ENCODE peak calls at places on chromosome 16, in nine cellular contexts. V is hepatocyte; F is CD8-positive, alpha-beta T cell; Q is OCI-LY7; B is IMR-90; C is uterus; Z is fibroblast of lung; W is keratinocyte; T is lung. U is an unnamed sample.

GRCh38 chr16:23847938-23848337 is 12.2 kb downstream of the PRKCB start:
- DNase-seq in V (no peak), F (peak), Q (peak), B (no peak), C (no peak), Z (no peak), W (no peak), T (no peak), U (no peak)

GRCh38 chr16:74261068-74261467 is 35.5 kb upstream of the PSMD7 start:
- DNase-seq in V (no peak), F (no peak), Q (no peak), B (no peak), C (no peak), Z (peak), W (no peak), T (no peak), U (no peak)

GRCh38 chr16:2482181-2483107 is 7.5 kb downstream of the TBC1D24 start:
- DNase-seq in V (no peak), F (no peak), Q (no peak), B (peak), C (peak), Z (peak), W (no peak), T (no peak), U (no peak)

GRCh38 chr16:53821957-53822625 is 118.1 kb downstream of the FTO start:
- DNase-seq in V (no peak), F (no peak), Q (no peak), B (peak), C (no peak), Z (peak), W (no peak), T (no peak), U (no peak)

GRCh38 chr16:54286330-54287017 is at the start of gene IRX3:
- DNase-seq in V (peak), F (no peak), Q (no peak), B (peak), C (peak), Z (peak), W (peak), T (peak), U (peak)

GRCh38 chr16:65083181-65083845 is 38.5 kb downstream of the CDH11 start:
- DNase-seq in V (no peak), F (no peak), Q (no peak), B (peak), C (no peak), Z (no peak), W (no peak), T (no peak), U (no peak)

GRCh38 chr16:79806757-79807156 is 206.2 kb upstream of the MAF start:
- DNase-seq in V (no peak), F (no peak), Q (no peak), B (no peak), C (no peak), Z (no peak), W (no peak), T (no peak), U (no peak)

GRCh38 chr16:89354325-89354724 is 136.0 kb downstream of the ANKRD11 start:
- DNase-seq in V (no peak), F (no peak), Q (no peak), B (no peak), C (no peak), Z (no peak), W (no peak), T (no peak), U (no peak)

GRCh38 chr16:48277158-48277557 is 29.8 kb upstream of the ABCC11 start:
- DNase-seq in V (no peak), F (no peak), Q (no peak), B (no peak), C (no peak), Z (no peak), W (no peak), T (no peak), U (no peak)

GRCh38 chr16:82183004-82183397 is 13.0 kb upstream of the MPHOSPH6 start:
- DNase-seq in V (no peak), F (no peak), Q (no peak), B (no peak), C (no peak), Z (no peak), W (no peak), T (no peak), U (no peak)

GRCh38 chr16:4488486-4488967 is 12.3 kb downstream of the HMOX2 start:
- DNase-seq in V (no peak), F (no peak), Q (no peak), B (peak), C (no peak), Z (no peak), W (no peak), T (no peak), U (no peak)

GRCh38 chr16:4110065-4110464 is 6.2 kb downstream of the ADCY9 start:
- DNase-seq in V (no peak), F (no peak), Q (no peak), B (no peak), C (no peak), Z (no peak), W (no peak), T (peak), U (no peak)

GRCh38 chr16:17227278-17227677 is 243.5 kb downstream of the XYLT1 start:
- DNase-seq in V (peak), F (no peak), Q (no peak), B (no peak), C (no peak), Z (no peak), W (peak), T (no peak), U (no peak)

GRCh38 chr16:48115299-48115698 is 40.5 kb downstream of the ABCC12 start:
- DNase-seq in V (no peak), F (no peak), Q (no peak), B (no peak), C (no peak), Z (no peak), W (no peak), T (no peak), U (no peak)

GRCh38 chr16:8796469-8797363 is 723 bp downstream of the TMEM186 start:
- DNase-seq in V (no peak), F (no peak), Q (no peak), B (no peak), C (no peak), Z (no peak), W (no peak), T (no peak), U (no peak)

GRCh38 chr16:30670072-30670824 is 12.0 kb downstream of the FBRS start:
- DNase-seq in V (no peak), F (no peak), Q (no peak), B (no peak), C (no peak), Z (no peak), W (no peak), T (no peak), U (no peak)

GRCh38 chr16:68356249-68356918 is 45.6 kb downstream of the PRMT7 start:
- DNase-seq in V (no peak), F (peak), Q (peak), B (no peak), C (no peak), Z (no peak), W (no peak), T (no peak), U (no peak)

GRCh38 chr16:11052080-11052808 is 107.9 kb downstream of the CLEC16A start:
- DNase-seq in V (no peak), F (peak), Q (no peak), B (no peak), C (no peak), Z (peak), W (no peak), T (no peak), U (no peak)

GRCh38 chr16:3135120-3135715 is 389 bp downstream of the ZNF213 start:
- DNase-seq in V (no peak), F (no peak), Q (no peak), B (no peak), C (no peak), Z (peak), W (no peak), T (no peak), U (no peak)

GRCh38 chr16:79770244-79771064 is 169.9 kb upstream of the MAF start:
- DNase-seq in V (peak), F (peak), Q (peak), B (peak), C (peak), Z (peak), W (peak), T (peak), U (peak)

GRCh38 chr16:31868701-31869167 is 4.9 kb upstream of the ZNF267 start:
- DNase-seq in V (peak), F (peak), Q (peak), B (peak), C (peak), Z (peak), W (no peak), T (peak), U (no peak)

GRCh38 chr16:30557397-30557949 is 701 bp downstream of the ZNF764 start:
- DNase-seq in V (no peak), F (no peak), Q (peak), B (no peak), C (peak), Z (peak), W (no peak), T (no peak), U (no peak)

GRCh38 chr16:89925596-89926079 is 2.5 kb downstream of the TUBB3 start:
- DNase-seq in V (no peak), F (no peak), Q (no peak), B (no peak), C (no peak), Z (peak), W (no peak), T (no peak), U (no peak)

GRCh38 chr16:79653337-79654000 is 52.9 kb upstream of the MAF start:
- DNase-seq in V (peak), F (no peak), Q (no peak), B (no peak), C (peak), Z (peak), W (no peak), T (peak), U (no peak)

GRCh38 chr16:80971814-80972213 is 34.9 kb downstream of the CMC2 start:
- DNase-seq in V (no peak), F (no peak), Q (no peak), B (no peak), C (no peak), Z (no peak), W (no peak), T (no peak), U (no peak)

GRCh38 chr16:54335230-54335629 is 48.6 kb upstream of the IRX3 start:
- DNase-seq in V (no peak), F (no peak), Q (no peak), B (no peak), C (no peak), Z (no peak), W (no peak), T (no peak), U (no peak)

GRCh38 chr16:2467301-2468141 is 3.6 kb upstream of the NTN3 start:
- DNase-seq in V (peak), F (no peak), Q (peak), B (peak), C (peak), Z (peak), W (no peak), T (no peak), U (no peak)

GRCh38 chr16:2954228-2954627 is 9.8 kb upstream of the KREMEN2 start:
- DNase-seq in V (no peak), F (no peak), Q (peak), B (no peak), C (no peak), Z (no peak), W (no peak), T (no peak), U (no peak)

GRCh38 chr16:12321363-12321762 is 344.8 kb downstream of the SNX29 start:
- DNase-seq in V (no peak), F (no peak), Q (peak), B (no peak), C (no peak), Z (no peak), W (no peak), T (no peak), U (no peak)

GRCh38 chr16:24670623-24671454 is 58.6 kb upstream of the TNRC6A start:
- DNase-seq in V (peak), F (no peak), Q (peak), B (peak), C (peak), Z (peak), W (no peak), T (peak), U (peak)

GRCh38 chr16:2471016-2471652 is at the start of gene NTN3:
- DNase-seq in V (peak), F (no peak), Q (peak), B (no peak), C (no peak), Z (no peak), W (no peak), T (no peak), U (no peak)

GRCh38 chr16:3188925-3189825 is 1.2 kb downstream of the OR1F1 start:
- DNase-seq in V (no peak), F (no peak), Q (no peak), B (peak), C (no peak), Z (peak), W (no peak), T (no peak), U (no peak)

GRCh38 chr16:3266873-3267537 is 10.6 kb upstream of the MEFV start:
- DNase-seq in V (peak), F (no peak), Q (peak), B (peak), C (no peak), Z (peak), W (no peak), T (no peak), U (no peak)

GRCh38 chr16:57999366-57999970 is 1.0 kb downstream of the ZNF319 start:
- DNase-seq in V (no peak), F (peak), Q (peak), B (peak), C (no peak), Z (peak), W (no peak), T (no peak), U (no peak)

GRCh38 chr16:7405166-7405565 is 72.5 kb downstream of the RBFOX1 start:
- DNase-seq in V (peak), F (no peak), Q (no peak), B (no peak), C (no peak), Z (no peak), W (no peak), T (peak), U (peak)

GRCh38 chr16:67199011-67199807 is at the start of gene ELMO3:
- DNase-seq in V (peak), F (no peak), Q (no peak), B (no peak), C (no peak), Z (no peak), W (no peak), T (peak), U (no peak)

GRCh38 chr16:67200491-67200890 is 1.6 kb downstream of the ELMO3 start:
- DNase-seq in V (no peak), F (no peak), Q (no peak), B (no peak), C (no peak), Z (no peak), W (no peak), T (no peak), U (no peak)

GRCh38 chr16:67198238-67198734 is 645 bp upstream of the ELMO3 start:
- DNase-seq in V (no peak), F (no peak), Q (peak), B (peak), C (no peak), Z (peak), W (peak), T (peak), U (no peak)

GRCh38 chr16:67201411-67202345 is 2.7 kb downstream of the ELMO3 start:
- DNase-seq in V (no peak), F (no peak), Q (no peak), B (no peak), C (no peak), Z (no peak), W (no peak), T (no peak), U (no peak)

DNA sequence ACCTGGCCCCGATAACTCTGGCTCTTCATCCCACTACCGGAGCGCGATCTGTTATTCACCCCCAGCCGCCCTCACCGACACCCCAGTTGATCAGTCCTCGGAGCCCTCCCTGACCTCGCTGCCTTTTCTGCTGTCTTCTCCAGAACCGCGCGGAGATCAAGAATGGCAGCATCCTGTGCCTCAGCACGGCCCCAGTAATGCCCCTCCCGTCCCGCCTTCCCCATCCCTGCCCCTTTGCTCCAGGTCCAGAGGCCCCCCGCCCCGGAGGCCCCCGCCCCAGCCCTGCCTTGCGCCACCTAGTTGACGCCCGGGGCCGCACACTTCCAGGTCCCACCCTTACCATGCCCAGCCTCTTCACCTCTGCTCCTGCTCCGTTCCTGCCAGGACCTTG is 872 bp downstream of the ELMO3 start:
- DNase-seq in V (no peak), F (no peak), Q (no peak), B (no peak), C (no peak), Z (no peak), W (no peak), T (no peak), U (no peak)
- TF ChIP-seq CTCF in V (no peak), F (no peak), Q (no peak), B (no peak), C (no peak), Z (no peak), W (peak), T (no peak), U (no peak)

DNA sequence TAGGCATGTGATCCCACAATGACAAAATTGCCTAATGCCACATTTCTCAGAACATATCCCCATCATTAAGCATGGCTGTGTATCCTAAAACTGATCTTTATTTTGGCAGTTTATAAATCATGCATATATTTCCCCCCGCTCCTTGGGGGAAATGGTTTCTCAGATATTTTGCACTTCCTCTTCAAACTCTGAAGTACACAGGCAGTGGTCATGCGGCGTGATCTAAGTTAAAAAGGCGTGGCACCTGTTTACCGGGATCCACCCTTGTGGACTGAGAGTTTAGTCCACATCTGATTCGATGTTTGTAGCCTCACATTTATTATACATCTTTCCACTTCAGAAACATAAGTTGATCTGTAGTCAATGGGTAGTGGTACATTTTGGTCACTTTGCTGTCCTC is 51.4 kb downstream of the USP10 start:
- DNase-seq in V (no peak), F (no peak), Q (no peak), B (no peak), C (no peak), Z (no peak), W (no peak), T (no peak), U (no peak)
- H3K4me3 ChIP-seq in V (no peak), F (no peak), Q (no peak), B (no peak), C (no peak), Z (no peak), W (no peak), T (no peak), U (no peak)

DNA sequence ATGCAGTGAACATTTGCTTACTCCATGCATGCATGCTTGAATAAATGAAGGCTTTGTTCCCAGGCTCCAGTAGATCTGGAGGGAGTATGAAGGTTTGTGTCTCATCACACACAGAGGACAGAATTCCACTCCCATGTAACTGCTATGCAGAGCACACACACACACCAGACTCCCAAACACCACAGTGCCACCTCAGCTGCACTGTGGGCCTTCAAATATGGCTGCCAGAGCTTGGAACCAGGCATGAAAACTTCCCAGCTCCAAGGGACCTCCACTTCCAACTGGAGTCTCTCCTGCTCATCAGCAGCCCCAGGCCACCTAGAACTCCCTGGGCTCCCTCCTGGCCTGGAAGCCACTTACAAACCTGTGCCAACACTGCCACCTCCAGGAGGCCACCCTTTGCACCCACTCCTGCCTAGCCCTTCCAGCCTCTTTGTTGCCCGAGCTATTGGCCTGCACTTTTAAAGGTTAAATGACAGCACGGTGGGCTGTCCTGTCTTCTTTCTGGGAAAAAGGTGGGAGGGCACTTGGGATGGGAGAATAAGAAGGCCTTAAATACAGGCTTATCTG is 151.2 kb downstream of the ZNF423 start:
- DNase-seq in V (no peak), F (no peak), Q (peak), B (no peak), C (no peak), Z (no peak), W (no peak), T (no peak), U (no peak)
- TF ChIP-seq CTCF in V (no peak), F (no peak), Q (peak), B (peak), C (no peak), Z (peak), W (peak), T (no peak), U (no peak)

GRCh38 chr16:1395444-1396074 is 18.9 kb downstream of the UNKL start:
- DNase-seq in V (no peak), F (no peak), Q (no peak), B (no peak), C (no peak), Z (no peak), W (no peak), T (no peak), U (no peak)

GRCh38 chr16:1401061-1401757 is 13.3 kb downstream of the UNKL start:
- DNase-seq in V (no peak), F (no peak), Q (no peak), B (no peak), C (no peak), Z (no peak), W (no peak), T (no peak), U (no peak)

GRCh38 chr16:1397779-1398178 is 16.7 kb downstream of the UNKL start:
- DNase-seq in V (no peak), F (no peak), Q (no peak), B (no peak), C (no peak), Z (no peak), W (no peak), T (no peak), U (no peak)

GRCh38 chr16:1398826-1399581 is 15.5 kb downstream of the UNKL start:
- DNase-seq in V (no peak), F (no peak), Q (no peak), B (no peak), C (no peak), Z (no peak), W (no peak), T (no peak), U (no peak)

DNA sequence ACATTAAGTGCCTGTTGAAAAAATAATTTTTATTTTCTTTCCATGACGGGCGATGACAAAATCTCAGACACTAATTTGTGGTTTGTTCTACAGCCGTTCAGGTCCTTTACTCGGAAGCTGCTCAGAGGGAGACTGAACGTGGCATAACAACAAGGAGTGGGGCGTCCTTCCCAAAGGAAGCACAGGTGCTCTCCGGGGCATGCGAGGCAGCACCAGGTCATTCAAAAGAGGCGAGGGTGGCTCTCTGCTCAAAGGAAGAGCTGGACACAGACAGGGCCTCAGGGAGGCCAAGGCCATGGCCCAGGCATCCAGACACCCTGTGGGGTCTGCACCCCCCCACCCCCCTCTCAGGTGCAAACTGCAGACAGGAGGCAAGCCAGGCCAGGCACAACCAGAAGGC is 16.2 kb downstream of the UNKL start:
- DNase-seq in V (no peak), F (no peak), Q (no peak), B (no peak), C (no peak), Z (no peak), W (no peak), T (no peak), U (no peak)
- H3K4me3 ChIP-seq in V (no peak), F (no peak), Q (no peak), B (no peak), C (no peak), Z (no peak), W (no peak), T (no peak), U (no peak)

GRCh38 chr16:87702325-87702811 is 63.4 kb downstream of the KLHDC4 start:
- DNase-seq in V (peak), F (peak), Q (peak), B (peak), C (no peak), Z (peak), W (no peak), T (no peak), U (no peak)
- TF ChIP-seq CTCF in V (peak), F (no peak), Q (peak), B (peak), C (peak), Z (peak), W (peak), T (no peak), U (peak)